ENCODE peak calls at places on chromosomes 3 and 15, in eight cellular contexts. L is omental fat pad, T is MM.1S, Q is NCI-H2029, B is nephron progenitor cell, Y is ACHN, R is GM19239, P is C1 segment of cervical spinal cord. E is an unnamed sample.

GRCh38 chr3:114176890-114177289 is 2.0 kb downstream of the DRD3 start:
- DNase-seq in Q (no peak), P (no peak), R (no peak), B (no peak), L (no peak), Y (no peak), T (no peak), E (no peak)

GRCh38 chr3:191376742-191377141 is 46.4 kb upstream of the UTS2B start:
- DNase-seq in Y (peak), T (no peak), Q (no peak), L (no peak), B (no peak), R (no peak), P (no peak), E (peak)

GRCh38 chr3:43620953-43621405 is 832 bp downstream of the ANO10 start:
- DNase-seq in Q (no peak), B (no peak), R (no peak), T (no peak), L (no peak), P (no peak), Y (peak), E (no peak)

GRCh38 chr15:74208901-74209559 is 6.4 kb upstream of the STRA6 start:
- DNase-seq in R (no peak), Y (peak), L (no peak), T (no peak), B (peak), P (no peak), Q (no peak), E (peak)

GRCh38 chr3:51921081-51921578 is 18.0 kb upstream of the IQCF1 start:
- DNase-seq in Q (no peak), P (no peak), T (no peak), L (no peak), Y (no peak), R (no peak), B (no peak), E (no peak)

GRCh38 chr3:30293621-30294240 is 312.7 kb upstream of the TGFBR2 start:
- DNase-seq in R (no peak), Y (no peak), L (no peak), B (no peak), T (no peak), Q (no peak), P (no peak), E (no peak)

GRCh38 chr3:101042996-101043686 is 49.9 kb upstream of the ABI3BP start:
- DNase-seq in R (no peak), L (no peak), T (no peak), Y (no peak), P (no peak), B (no peak), Q (no peak), E (no peak)

GRCh38 chr3:15497984-15498383 is 23.5 kb downstream of the COLQ start:
- DNase-seq in Q (peak), R (no peak), B (no peak), Y (no peak), P (no peak), L (no peak), T (no peak), E (no peak)

GRCh38 chr3:172550347-172550943 is 27.2 kb upstream of the TNFSF10 start:
- DNase-seq in Q (no peak), L (no peak), P (no peak), B (no peak), R (no peak), T (no peak), Y (peak), E (peak)

GRCh38 chr3:10417849-10418248 is 87.5 kb downstream of the ATP2B2 start:
- DNase-seq in L (no peak), Q (peak), R (no peak), T (no peak), P (no peak), B (no peak), Y (peak), E (peak)

GRCh38 chr3:114363554-114364202 is 69.8 kb downstream of the TIGIT start:
- DNase-seq in L (no peak), B (no peak), T (no peak), R (no peak), P (no peak), Q (no peak), Y (no peak), E (no peak)

GRCh38 chr3:122674339-122674738 is 6.3 kb upstream of the PARP14 start:
- DNase-seq in P (no peak), Y (no peak), R (no peak), B (no peak), Q (no peak), T (no peak), L (no peak), E (no peak)

GRCh38 chr15:89247441-89247840 is 3.7 kb downstream of the FANCI start:
- DNase-seq in P (no peak), B (no peak), Y (no peak), T (no peak), R (no peak), Q (no peak), L (no peak), E (no peak)

GRCh38 chr3:72970942-72971341 is 25.7 kb upstream of the PPP4R2 start:
- DNase-seq in L (no peak), R (no peak), P (no peak), T (no peak), Y (no peak), Q (no peak), B (no peak), E (no peak)

GRCh38 chr3:197363553-197364409 is 65.4 kb upstream of the DLG1 start:
- DNase-seq in Y (no peak), B (no peak), T (no peak), P (no peak), L (no peak), Q (no peak), R (no peak), E (no peak)

GRCh38 chr15:39172380-39173281 is 408.2 kb upstream of the THBS1 start:
- DNase-seq in Y (peak), P (no peak), Q (no peak), B (no peak), R (no peak), L (no peak), T (peak), E (no peak)

GRCh38 chr3:150105886-150106612 is 135.4 kb upstream of the PFN2 start:
- DNase-seq in R (no peak), T (no peak), P (no peak), Y (no peak), Q (no peak), L (no peak), B (no peak), E (no peak)

E was measured in Caki2.